ENCODE peak calls at places on chromosomes 4 and X, in six cellular contexts. G is H9, E is mesenchymal stem cell, M is H1, Z is IMR-90, T is neuronal stem cell. D is an unnamed sample.

GRCh38 chrX:96835660-96836289 is 47.9 kb upstream of the RPA4 start:
- DNase-seq in G (no peak), E (no peak), M (no peak), Z (no peak), T (no peak), D (no peak)

GRCh38 chr4:77358315-77358928 is 201.4 kb downstream of the CCNG2 start:
- DNase-seq in G (peak; percentile 38), E (peak; percentile 44), M (no peak), Z (peak; percentile 40), T (peak; percentile 40), D (peak; percentile 63)

GRCh38 chr4:15244354-15244753 is 183.5 kb upstream of the C1QTNF7 start:
- DNase-seq in G (no peak), E (no peak), M (no peak), Z (peak; percentile 61), T (no peak), D (no peak)

GRCh38 chrX:45622538-45622937 is 421.9 kb upstream of the DIPK2B start:
- DNase-seq in G (no peak), E (peak; percentile 15), M (no peak), Z (peak; percentile 65), T (no peak), D (peak; percentile 2)

GRCh38 chr4:119493419-119493818 is 135.2 kb downstream of the PDE5A start:
- DNase-seq in G (no peak), E (no peak), M (no peak), Z (no peak), T (no peak), D (no peak)

GRCh38 chrX:133413218-133413925 is 1.9 kb downstream of the GPC4 start:
- DNase-seq in G (no peak), E (no peak), M (no peak), Z (no peak), T (no peak), D (peak; percentile 51)

GRCh38 chrX:45709381-45709780 is 508.7 kb upstream of the DIPK2B start:
- DNase-seq in G (no peak), E (peak; percentile 20), M (no peak), Z (peak; percentile 44), T (no peak), D (no peak)

GRCh38 chr4:40299704-40300336 is 35.3 kb upstream of the CHRNA9 start:
- DNase-seq in G (no peak), E (no peak), M (no peak), Z (no peak), T (no peak), D (no peak)

GRCh38 chrX:153641575-153642312 is 5.3 kb upstream of the DUSP9 start:
- DNase-seq in G (peak; percentile 30), E (no peak), M (no peak), Z (no peak), T (no peak), D (no peak)

GRCh38 chr4:78560296-78560963 is 8.9 kb downstream of the ANXA3 start:
- DNase-seq in G (no peak), E (peak; percentile 74), M (no peak), Z (peak; percentile 94), T (no peak), D (peak; percentile 68)

GRCh38 chr4:182854466-182854865 is 62.7 kb downstream of the DCTD start:
- DNase-seq in G (no peak), E (no peak), M (no peak), Z (no peak), T (no peak), D (no peak)

GRCh38 chr4:762211-763190 is 56.9 kb downstream of the PCGF3 start:
- DNase-seq in G (no peak), E (no peak), M (no peak), Z (no peak), T (no peak), D (no peak)

GRCh38 chrX:129900054-129900453 is 5.9 kb upstream of the UTP14A start:
- DNase-seq in G (no peak), E (no peak), M (no peak), Z (no peak), T (no peak), D (no peak)

GRCh38 chr4:101977096-101977495 is 186.6 kb downstream of the BANK1 start:
- DNase-seq in G (no peak), E (peak; percentile 89), M (no peak), Z (peak; percentile 94), T (no peak), D (peak; percentile 55)

GRCh38 chrX:153966841-153967535 is 4.6 kb downstream of the HCFC1 start:
- DNase-seq in G (no peak), E (no peak), M (no peak), Z (peak; percentile 43), T (no peak), D (no peak)

GRCh38 chr4:94452476-94453300 is 946 bp downstream of the PDLIM5 start:
- DNase-seq in G (peak; percentile 78), E (peak; percentile 88), M (peak; percentile 69), Z (peak; percentile 82), T (peak; percentile 38), D (peak; percentile 71)

GRCh38 chr4:114282937-114283336 is 303.5 kb upstream of the ARSJ start:
- DNase-seq in G (no peak), E (no peak), M (no peak), Z (no peak), T (no peak), D (no peak)

GRCh38 chr4:56321246-56321645 is 66.0 kb downstream of the AASDH start:
- DNase-seq in G (no peak), E (no peak), M (no peak), Z (peak; percentile 22), T (no peak), D (no peak)

GRCh38 chr4:127610488-127610887 is 22.3 kb upstream of the INTU start:
- DNase-seq in G (no peak), E (no peak), M (no peak), Z (no peak), T (no peak), D (no peak)

GRCh38 chrX:130974323-130974722 is 71.3 kb upstream of the ENOX2 start:
- DNase-seq in G (no peak), E (peak; percentile 18), M (no peak), Z (peak; percentile 2), T (no peak), D (no peak)

DNA sequence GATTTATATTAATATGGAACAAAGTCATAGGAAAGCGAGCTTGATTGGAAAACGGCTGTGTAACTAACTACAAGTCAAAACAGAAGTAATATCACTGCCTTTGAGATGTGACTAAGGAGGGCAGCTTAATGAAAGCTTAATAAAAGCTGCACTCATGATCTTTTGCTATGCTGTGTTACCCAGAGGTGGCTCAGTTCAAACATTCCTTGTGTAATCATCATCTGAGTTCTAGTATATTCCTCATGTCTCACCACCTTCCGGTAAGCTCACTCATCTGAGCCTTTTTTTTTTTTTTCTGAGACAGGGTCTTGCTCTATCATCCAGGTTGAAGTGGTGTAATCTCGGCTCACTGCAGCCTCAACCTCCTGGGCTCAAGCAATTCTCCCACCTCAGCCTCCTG is 5.0 kb downstream of the GRPEL1 start:
- DNase-seq in G (no peak), E (no peak), M (no peak), Z (no peak), T (no peak), D (no peak)
- H4K91ac ChIP-seq in G (no peak overlapping the region), E (no peak overlapping the region), M (no peak overlapping the region), Z (no peak overlapping the region), T (no peak overlapping the region), D (no peak overlapping the region)

DNA sequence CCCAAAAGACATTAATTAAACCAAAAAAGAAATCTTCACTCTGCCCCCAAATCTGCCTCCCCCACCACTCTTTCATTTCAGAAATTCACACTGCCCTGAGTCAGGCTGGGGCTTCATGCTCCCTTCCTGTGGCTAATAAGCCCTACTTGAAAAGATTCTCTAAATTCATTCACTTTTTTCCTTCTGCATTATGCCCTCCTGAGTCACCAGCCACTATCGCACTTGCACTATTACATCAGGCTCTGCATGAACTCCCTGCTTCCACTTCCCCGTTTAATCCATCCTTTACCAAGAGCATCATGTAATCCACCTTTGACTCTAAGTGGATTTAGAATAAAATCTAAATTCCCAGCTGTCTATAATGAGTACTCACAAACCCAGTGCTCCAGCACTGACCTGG is 295.4 kb upstream of the KLF3 start:
- DNase-seq in G (no peak), E (peak; percentile 76), M (no peak), Z (peak; percentile 28), T (no peak), D (peak; percentile 61)
- H3K4me1 ChIP-seq in G (no peaks in the 10 kb centered on the region), E (peaks cover 4% of the 10 kb centered on the region), M (no peaks in the 10 kb centered on the region), Z (peaks cover 2% of the 10 kb centered on the region), T (no peaks in the 10 kb centered on the region), D (no peaks in the 10 kb centered on the region)

DNA sequence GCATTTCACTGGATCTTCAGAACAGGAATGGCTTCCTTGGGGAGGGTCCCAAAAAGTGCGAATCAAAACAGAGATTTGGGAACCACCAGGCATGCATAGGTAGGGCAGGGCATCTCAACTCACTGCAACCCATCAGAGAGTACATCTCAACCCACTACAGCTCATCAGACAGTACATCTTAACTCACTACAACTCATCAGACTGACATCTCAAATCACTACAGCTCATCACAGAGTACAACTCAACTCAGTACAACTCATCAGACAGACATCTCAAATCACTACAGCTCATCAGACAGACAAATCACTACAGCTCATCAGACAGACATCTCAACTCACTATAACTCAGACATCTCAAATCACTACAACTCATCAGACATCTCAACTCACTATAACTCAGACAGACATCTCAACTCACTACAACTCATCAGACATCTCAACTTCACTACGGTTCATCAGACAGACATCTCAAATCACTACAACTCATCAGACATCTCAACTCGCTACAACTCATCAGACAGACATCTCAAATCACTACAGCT is 47.5 kb upstream of the CLDN34 start:
- DNase-seq in G (no peak), E (no peak), M (no peak), Z (peak; percentile 30), T (no peak), D (peak; percentile 53)
- H3K9ac ChIP-seq in G (no peak overlapping the region), E (no peak overlapping the region), M (no peak overlapping the region), Z (no peak overlapping the region), T (no peak overlapping the region), D (no peak overlapping the region)

GRCh38 chr4:53579826-53580225 is 11.5 kb downstream of the LNX1 start:
- DNase-seq in G (no peak), E (no peak), M (no peak), Z (no peak), T (no peak), D (no peak)
- H4K91ac ChIP-seq in G (no peak overlapping the region), E (no peak overlapping the region), M (no peak overlapping the region), Z (peak overlapping the region; percentile 89), T (no peak overlapping the region), D (no peak overlapping the region)

GRCh38 chrX:139882299-139882698 is 50.6 kb downstream of the ATP11C start:
- DNase-seq in G (no peak), E (peak; percentile 42), M (no peak), Z (no peak), T (no peak), D (no peak)
- H3K4me1 ChIP-seq in G (peaks cover 3% of the 10 kb centered on the region), E (peaks cover 2% of the 10 kb centered on the region), M (peaks cover 4% of the 10 kb centered on the region), Z (peaks cover 16% of the 10 kb centered on the region), T (no peaks in the 10 kb centered on the region), D (peaks cover 6% of the 10 kb centered on the region)

GRCh38 chr4:186191266-186192067 is at the start of gene CYP4V2:
- DNase-seq in G (peak; percentile 75), E (peak; percentile 87), M (peak; percentile 83), Z (peak; percentile 72), T (peak; percentile 69), D (peak; percentile 69)

GRCh38 chr4:186188107-186188506 is 3.3 kb upstream of the CYP4V2 start:
- DNase-seq in G (no peak), E (no peak), M (no peak), Z (no peak), T (no peak), D (no peak)

GRCh38 chr4:186192068-186192751 is 843 bp downstream of the CYP4V2 start:
- DNase-seq in G (peak; percentile 59), E (peak; percentile 60), M (peak; percentile 72), Z (peak; percentile 48), T (peak; percentile 29), D (peak; percentile 44)

GRCh38 chr4:186190456-186191265 is 706 bp upstream of the CYP4V2 start:
- DNase-seq in G (peak; percentile 50), E (peak; percentile 43), M (peak; percentile 61), Z (no peak), T (no peak), D (peak; percentile 21)

GRCh38 chr4:186189656-186190055 is 1.7 kb upstream of the CYP4V2 start:
- DNase-seq in G (no peak), E (no peak), M (no peak), Z (no peak), T (no peak), D (no peak)
- H3K9ac ChIP-seq in G (no peak overlapping the region), E (peak overlapping the region; percentile 90), M (no peak overlapping the region), Z (no peak overlapping the region), T (no peak overlapping the region), D (no peak overlapping the region)